ENCODE peak calls at places on chromosomes 16 and 17, in five cellular contexts. M is effector memory CD4-positive, alpha-beta T cell; I is cardiac muscle cell; E is osteoblast; R is tibial artery. Y is an unnamed sample.

GRCh38 chr17:79619636-79620206 is 8.9 kb upstream of the RBFOX3 start:
- DNase-seq in M (no peak), I (no peak), E (no peak), R (peak), Y (no peak)

GRCh38 chr17:14942511-14943185 is 322.5 kb downstream of the PMP22 start:
- DNase-seq in M (no peak), I (no peak), E (peak), R (no peak), Y (peak)

GRCh38 chr16:25925466-25925865 is 233.7 kb downstream of the HS3ST4 start:
- DNase-seq in M (no peak), I (no peak), E (no peak), R (no peak), Y (no peak)

GRCh38 chr16:1156111-1156982 is 3.4 kb downstream of the CACNA1H start:
- DNase-seq in M (no peak), I (no peak), E (peak), R (no peak), Y (no peak)

GRCh38 chr17:4580291-4580690 is 4.0 kb upstream of the SMTNL2 start:
- DNase-seq in M (no peak), I (no peak), E (no peak), R (no peak), Y (no peak)

GRCh38 chr16:84868829-84869457 is 49.2 kb downstream of the CRISPLD2 start:
- DNase-seq in M (no peak), I (no peak), E (peak), R (no peak), Y (no peak)

GRCh38 chr17:81976332-81977210 is 858 bp upstream of the ASPSCR1 start:
- DNase-seq in M (peak), I (no peak), E (no peak), R (no peak), Y (no peak)

GRCh38 chr16:51151435-51151950 is 423 bp upstream of the SALL1 start:
- DNase-seq in M (no peak), I (peak), E (peak), R (no peak), Y (no peak)

GRCh38 chr17:66337866-66338472 is 35.6 kb downstream of the PRKCA start:
- DNase-seq in M (no peak), I (no peak), E (peak), R (no peak), Y (no peak)

GRCh38 chr16:10037771-10038170 is 144.5 kb downstream of the GRIN2A start:
- DNase-seq in M (no peak), I (no peak), E (no peak), R (no peak), Y (no peak)

DNA sequence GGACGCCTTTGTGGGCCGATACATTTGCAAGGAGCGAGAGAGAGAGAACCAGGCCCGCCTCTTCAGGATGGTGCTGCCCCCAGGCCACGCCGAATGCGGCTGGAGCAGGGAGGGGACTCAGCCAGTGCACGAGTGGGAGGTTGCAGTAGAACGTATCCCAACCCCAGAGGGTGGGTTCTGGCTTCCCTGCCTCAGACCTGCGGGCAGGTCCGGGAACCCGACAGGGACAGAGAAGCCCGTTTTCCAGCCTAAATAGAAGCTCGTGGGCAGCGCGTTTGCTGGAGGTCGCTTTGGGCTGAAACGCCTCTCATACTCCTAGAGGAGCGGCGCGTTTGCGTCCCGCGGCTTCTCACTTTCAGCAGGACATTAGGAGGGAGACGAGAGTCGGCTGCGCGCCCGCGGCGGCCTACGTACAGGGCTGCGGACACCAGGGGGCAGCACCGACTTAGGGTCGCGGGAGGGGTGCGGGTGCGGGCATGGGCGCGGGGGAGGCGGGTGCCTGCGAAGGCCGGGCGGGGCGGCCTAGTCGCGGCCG is 11.0 kb downstream of the TBX2 start:
- DNase-seq in M (peak), I (peak), E (peak), R (peak), Y (no peak)
- H3K27ac ChIP-seq in M (no peak), I (peak), E (peak), R (peak), Y (no peak)

GRCh38 chr17:2061441-2061797 is 6.5 kb downstream of the HIC1 start:
- DNase-seq in M (no peak), I (no peak), E (peak), R (no peak), Y (no peak)
- H3K27ac ChIP-seq in M (no peak), I (no peak), E (peak), R (peak), Y (no peak)

GRCh38 chr17:58513391-58513912 is 986 bp downstream of the MTMR4 start:
- DNase-seq in M (no peak), I (no peak), E (no peak), R (no peak), Y (no peak)
- H3K27ac ChIP-seq in M (peak), I (no peak), E (no peak), R (peak), Y (no peak)

DNA sequence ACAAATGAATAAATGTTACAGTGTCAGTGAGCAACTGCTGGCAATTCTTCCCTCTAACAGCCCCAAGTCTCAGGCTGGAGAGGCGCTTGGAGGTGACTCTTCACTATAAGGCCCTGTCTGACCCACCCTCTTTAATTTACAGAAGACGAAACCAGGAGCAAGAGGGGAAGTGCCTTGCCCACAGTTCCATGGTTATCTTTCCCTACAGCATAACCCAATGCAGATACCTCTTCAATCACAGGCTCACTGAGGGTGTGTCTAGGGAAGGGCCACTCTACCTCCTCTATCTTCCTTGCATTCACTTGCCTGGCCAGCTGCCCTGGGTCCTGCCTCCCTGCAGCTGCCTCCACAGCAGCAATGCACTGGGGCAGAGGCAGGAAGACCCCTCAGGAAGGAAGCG is 9.6 kb upstream of the N4BP1 start:
- DNase-seq in M (no peak), I (no peak), E (no peak), R (no peak), Y (no peak)
- H3K27ac ChIP-seq in M (no peak), I (no peak), E (no peak), R (no peak), Y (no peak)

GRCh38 chr17:44796731-44797130 is 33.4 kb downstream of the GJC1 start:
- DNase-seq in M (no peak), I (no peak), E (no peak), R (no peak), Y (no peak)
- H3K27ac ChIP-seq in M (no peak), I (peak), E (no peak), R (peak), Y (no peak)